ENCODE peak calls at places on chromosomes 16 and 17, in six cellular contexts. One of them, this sample, is unnamed.

GRCh38 chr16:54657058-54657708 is 273.5 kb upstream of the IRX5 start:
- DNase-seq in progenitor cell of endocrine pancreas: no peak
- DNase-seq in CD8-positive, alpha-beta T cell: no peak
- DNase-seq in epithelial cell of proximal tubule: peak
- DNase-seq in endothelial cell: no peak
- DNase-seq in B cell: no peak
- DNase-seq in this sample: no peak

GRCh38 chr16:73125860-73126259 is 77.9 kb upstream of the ZFHX3 start:
- DNase-seq in progenitor cell of endocrine pancreas: no peak
- DNase-seq in CD8-positive, alpha-beta T cell: no peak
- DNase-seq in epithelial cell of proximal tubule: no peak
- DNase-seq in endothelial cell: no peak
- DNase-seq in B cell: no peak
- DNase-seq in this sample: no peak

GRCh38 chr16:85348921-85349334 is 236.7 kb upstream of the CIBAR2 start:
- DNase-seq in progenitor cell of endocrine pancreas: no peak
- DNase-seq in CD8-positive, alpha-beta T cell: no peak
- DNase-seq in epithelial cell of proximal tubule: no peak
- DNase-seq in endothelial cell: no peak
- DNase-seq in B cell: no peak
- DNase-seq in this sample: no peak

GRCh38 chr17:59825533-59826316 is 67.0 kb downstream of the TUBD1 start:
- DNase-seq in progenitor cell of endocrine pancreas: no peak
- DNase-seq in CD8-positive, alpha-beta T cell: no peak
- DNase-seq in epithelial cell of proximal tubule: no peak
- DNase-seq in endothelial cell: no peak
- DNase-seq in B cell: no peak
- DNase-seq in this sample: no peak

GRCh38 chr16:29988346-29989075 is 6.9 kb downstream of the HIRIP3 start:
- DNase-seq in progenitor cell of endocrine pancreas: no peak
- DNase-seq in CD8-positive, alpha-beta T cell: no peak
- DNase-seq in epithelial cell of proximal tubule: no peak
- DNase-seq in endothelial cell: no peak
- DNase-seq in B cell: no peak
- DNase-seq in this sample: no peak

GRCh38 chr17:42467889-42468288 is 9.2 kb downstream of the ATP6V0A1 start:
- DNase-seq in progenitor cell of endocrine pancreas: no peak
- DNase-seq in CD8-positive, alpha-beta T cell: no peak
- DNase-seq in epithelial cell of proximal tubule: no peak
- DNase-seq in endothelial cell: no peak
- DNase-seq in B cell: no peak
- DNase-seq in this sample: no peak

GRCh38 chr17:28967240-28968135 is 16.2 kb upstream of the PHF12 start:
- DNase-seq in progenitor cell of endocrine pancreas: no peak
- DNase-seq in CD8-positive, alpha-beta T cell: no peak
- DNase-seq in epithelial cell of proximal tubule: no peak
- DNase-seq in endothelial cell: no peak
- DNase-seq in B cell: no peak
- DNase-seq in this sample: no peak

GRCh38 chr17:51435171-51435552 is 174.8 kb downstream of the UTP18 start:
- DNase-seq in progenitor cell of endocrine pancreas: no peak
- DNase-seq in CD8-positive, alpha-beta T cell: no peak
- DNase-seq in epithelial cell of proximal tubule: no peak
- DNase-seq in endothelial cell: no peak
- DNase-seq in B cell: no peak
- DNase-seq in this sample: no peak

GRCh38 chr17:14395255-14395654 is 94.4 kb downstream of the HS3ST3B1 start:
- DNase-seq in progenitor cell of endocrine pancreas: no peak
- DNase-seq in CD8-positive, alpha-beta T cell: no peak
- DNase-seq in epithelial cell of proximal tubule: no peak
- DNase-seq in endothelial cell: no peak
- DNase-seq in B cell: no peak
- DNase-seq in this sample: no peak

GRCh38 chr17:66357037-66357436 is 54.6 kb downstream of the PRKCA start:
- DNase-seq in progenitor cell of endocrine pancreas: no peak
- DNase-seq in CD8-positive, alpha-beta T cell: no peak
- DNase-seq in epithelial cell of proximal tubule: no peak
- DNase-seq in endothelial cell: no peak
- DNase-seq in B cell: no peak
- DNase-seq in this sample: no peak

GRCh38 chr17:59840329-59840907 is 52.3 kb downstream of the TUBD1 start:
- DNase-seq in progenitor cell of endocrine pancreas: no peak
- DNase-seq in CD8-positive, alpha-beta T cell: no peak
- DNase-seq in epithelial cell of proximal tubule: no peak
- DNase-seq in endothelial cell: no peak
- DNase-seq in B cell: no peak
- DNase-seq in this sample: no peak

GRCh38 chr17:73261952-73262675 is 434 bp upstream of the CPSF4L start:
- DNase-seq in progenitor cell of endocrine pancreas: no peak
- DNase-seq in CD8-positive, alpha-beta T cell: no peak
- DNase-seq in epithelial cell of proximal tubule: no peak
- DNase-seq in endothelial cell: no peak
- DNase-seq in B cell: no peak
- DNase-seq in this sample: no peak

GRCh38 chr17:8608001-8608400 is 22.5 kb downstream of the MYH10 start:
- DNase-seq in progenitor cell of endocrine pancreas: no peak
- DNase-seq in CD8-positive, alpha-beta T cell: no peak
- DNase-seq in epithelial cell of proximal tubule: no peak
- DNase-seq in endothelial cell: no peak
- DNase-seq in B cell: no peak
- DNase-seq in this sample: no peak

GRCh38 chr17:35345926-35346771 is 27.3 kb downstream of the SLFN11 start:
- DNase-seq in progenitor cell of endocrine pancreas: no peak
- DNase-seq in CD8-positive, alpha-beta T cell: peak
- DNase-seq in epithelial cell of proximal tubule: no peak
- DNase-seq in endothelial cell: peak
- DNase-seq in B cell: peak
- DNase-seq in this sample: peak

GRCh38 chr16:69741951-69742904 is 12.5 kb downstream of the NOB1 start:
- DNase-seq in progenitor cell of endocrine pancreas: no peak
- DNase-seq in CD8-positive, alpha-beta T cell: no peak
- DNase-seq in epithelial cell of proximal tubule: peak
- DNase-seq in endothelial cell: no peak
- DNase-seq in B cell: no peak
- DNase-seq in this sample: no peak

GRCh38 chr16:86363057-86363490 is 147.3 kb upstream of the FOXF1 start:
- DNase-seq in progenitor cell of endocrine pancreas: no peak
- DNase-seq in CD8-positive, alpha-beta T cell: no peak
- DNase-seq in epithelial cell of proximal tubule: no peak
- DNase-seq in endothelial cell: no peak
- DNase-seq in B cell: no peak
- DNase-seq in this sample: no peak

GRCh38 chr17:56708220-56708567 is 114.7 kb downstream of the NOG start:
- DNase-seq in progenitor cell of endocrine pancreas: no peak
- DNase-seq in CD8-positive, alpha-beta T cell: no peak
- DNase-seq in epithelial cell of proximal tubule: no peak
- DNase-seq in endothelial cell: no peak
- DNase-seq in B cell: no peak
- DNase-seq in this sample: no peak

GRCh38 chr16:27264151-27264550 is 4.4 kb downstream of the NSMCE1 start:
- DNase-seq in progenitor cell of endocrine pancreas: no peak
- DNase-seq in CD8-positive, alpha-beta T cell: no peak
- DNase-seq in epithelial cell of proximal tubule: no peak
- DNase-seq in endothelial cell: no peak
- DNase-seq in B cell: no peak
- DNase-seq in this sample: no peak

GRCh38 chr17:74782571-74782970 is 6.4 kb upstream of the NAT9 start:
- DNase-seq in progenitor cell of endocrine pancreas: no peak
- DNase-seq in CD8-positive, alpha-beta T cell: no peak
- DNase-seq in epithelial cell of proximal tubule: no peak
- DNase-seq in endothelial cell: no peak
- DNase-seq in B cell: no peak
- DNase-seq in this sample: no peak

GRCh38 chr17:74777884-74778490 is 1.8 kb upstream of the NAT9 start:
- DNase-seq in progenitor cell of endocrine pancreas: no peak
- DNase-seq in CD8-positive, alpha-beta T cell: no peak
- DNase-seq in epithelial cell of proximal tubule: no peak
- DNase-seq in endothelial cell: no peak
- DNase-seq in B cell: no peak
- DNase-seq in this sample: no peak

GRCh38 chr17:74779948-74780400 is 3.8 kb upstream of the NAT9 start:
- DNase-seq in progenitor cell of endocrine pancreas: no peak
- DNase-seq in CD8-positive, alpha-beta T cell: peak
- DNase-seq in epithelial cell of proximal tubule: no peak
- DNase-seq in endothelial cell: no peak
- DNase-seq in B cell: peak
- DNase-seq in this sample: peak

GRCh38 chr17:74778960-74779359 is 2.8 kb upstream of the NAT9 start:
- DNase-seq in progenitor cell of endocrine pancreas: no peak
- DNase-seq in CD8-positive, alpha-beta T cell: no peak
- DNase-seq in epithelial cell of proximal tubule: no peak
- DNase-seq in endothelial cell: no peak
- DNase-seq in B cell: no peak
- DNase-seq in this sample: no peak

DNA sequence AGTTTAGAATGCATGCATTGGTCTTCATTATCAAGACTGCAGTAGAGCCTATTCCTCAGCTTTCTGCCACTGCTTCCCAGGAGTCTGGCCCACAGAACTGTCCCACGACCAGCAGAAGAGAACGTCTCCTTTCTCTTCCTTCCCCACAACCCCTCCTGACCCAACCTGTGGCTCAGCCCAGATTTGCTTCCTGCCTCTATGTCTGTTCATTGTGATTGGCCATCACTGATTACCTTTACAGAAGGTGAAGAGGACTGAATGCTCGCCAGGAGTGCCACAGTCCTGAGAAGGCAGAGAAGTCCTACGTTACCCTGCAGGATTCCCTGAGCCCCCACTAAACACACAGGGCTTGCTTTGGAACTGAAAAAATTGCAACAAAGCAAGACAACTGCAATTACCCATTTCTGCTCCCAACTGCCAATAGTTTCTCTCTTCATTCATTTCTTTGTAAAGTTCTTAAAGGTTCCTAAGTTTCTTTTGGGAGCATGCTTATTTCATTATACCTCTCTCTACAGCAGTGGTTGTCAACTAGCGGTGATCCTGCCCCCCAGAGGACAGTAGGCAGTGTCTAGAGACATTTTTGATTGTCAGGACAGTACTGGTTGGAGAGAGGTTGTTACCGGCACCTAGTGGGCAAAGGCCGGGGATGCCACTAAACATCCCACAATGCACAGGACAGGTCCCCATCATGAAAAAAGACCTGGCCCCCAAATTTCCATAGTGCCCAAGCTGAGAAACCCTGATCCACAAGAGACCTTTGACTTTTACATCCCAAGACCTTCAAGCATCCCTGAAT is 4.5 kb upstream of the NAT9 start:
- DNase-seq in progenitor cell of endocrine pancreas: no peak
- DNase-seq in CD8-positive, alpha-beta T cell: no peak
- DNase-seq in epithelial cell of proximal tubule: no peak
- DNase-seq in endothelial cell: peak
- DNase-seq in B cell: peak
- DNase-seq in this sample: no peak
- TF ChIP-seq CTCF in progenitor cell of endocrine pancreas: peak
- TF ChIP-seq CTCF in CD8-positive, alpha-beta T cell: peak
- TF ChIP-seq CTCF in epithelial cell of proximal tubule: peak
- TF ChIP-seq CTCF in endothelial cell: no peak
- TF ChIP-seq CTCF in B cell: peak
- TF ChIP-seq CTCF in this sample: no peak

GRCh38 chr17:43801844-43802243 is 21.6 kb downstream of the CFAP97D1 start:
- DNase-seq in progenitor cell of endocrine pancreas: no peak
- DNase-seq in CD8-positive, alpha-beta T cell: no peak
- DNase-seq in epithelial cell of proximal tubule: no peak
- DNase-seq in endothelial cell: no peak
- DNase-seq in B cell: no peak
- DNase-seq in this sample: no peak
- TF ChIP-seq CTCF in progenitor cell of endocrine pancreas: no peak
- TF ChIP-seq CTCF in CD8-positive, alpha-beta T cell: no peak
- TF ChIP-seq CTCF in epithelial cell of proximal tubule: no peak
- TF ChIP-seq CTCF in endothelial cell: no peak
- TF ChIP-seq CTCF in B cell: no peak
- TF ChIP-seq CTCF in this sample: no peak

GRCh38 chr16:3135120-3135715 is 389 bp downstream of the ZNF213 start:
- DNase-seq in progenitor cell of endocrine pancreas: no peak
- DNase-seq in CD8-positive, alpha-beta T cell: no peak
- DNase-seq in epithelial cell of proximal tubule: no peak
- DNase-seq in endothelial cell: no peak
- DNase-seq in B cell: no peak
- DNase-seq in this sample: no peak

GRCh38 chr16:3129137-3130131 is 5.4 kb upstream of the ZNF213 start:
- DNase-seq in progenitor cell of endocrine pancreas: peak
- DNase-seq in CD8-positive, alpha-beta T cell: peak
- DNase-seq in epithelial cell of proximal tubule: no peak
- DNase-seq in endothelial cell: peak
- DNase-seq in B cell: peak
- DNase-seq in this sample: peak

GRCh38 chr16:3134338-3135119 is at the start of gene ZNF213:
- DNase-seq in progenitor cell of endocrine pancreas: peak
- DNase-seq in CD8-positive, alpha-beta T cell: peak
- DNase-seq in epithelial cell of proximal tubule: peak
- DNase-seq in endothelial cell: peak
- DNase-seq in B cell: peak
- DNase-seq in this sample: peak

GRCh38 chr16:3127745-3128144 is 7.1 kb upstream of the ZNF213 start:
- DNase-seq in progenitor cell of endocrine pancreas: no peak
- DNase-seq in CD8-positive, alpha-beta T cell: no peak
- DNase-seq in epithelial cell of proximal tubule: no peak
- DNase-seq in endothelial cell: no peak
- DNase-seq in B cell: no peak
- DNase-seq in this sample: no peak

GRCh38 chr16:3131755-3132377 is 3.0 kb upstream of the ZNF213 start:
- DNase-seq in progenitor cell of endocrine pancreas: no peak
- DNase-seq in CD8-positive, alpha-beta T cell: peak
- DNase-seq in epithelial cell of proximal tubule: no peak
- DNase-seq in endothelial cell: peak
- DNase-seq in B cell: peak
- DNase-seq in this sample: no peak
- TF ChIP-seq CTCF in progenitor cell of endocrine pancreas: peak
- TF ChIP-seq CTCF in CD8-positive, alpha-beta T cell: peak
- TF ChIP-seq CTCF in epithelial cell of proximal tubule: peak
- TF ChIP-seq CTCF in endothelial cell: peak
- TF ChIP-seq CTCF in B cell: peak
- TF ChIP-seq CTCF in this sample: peak

DNA sequence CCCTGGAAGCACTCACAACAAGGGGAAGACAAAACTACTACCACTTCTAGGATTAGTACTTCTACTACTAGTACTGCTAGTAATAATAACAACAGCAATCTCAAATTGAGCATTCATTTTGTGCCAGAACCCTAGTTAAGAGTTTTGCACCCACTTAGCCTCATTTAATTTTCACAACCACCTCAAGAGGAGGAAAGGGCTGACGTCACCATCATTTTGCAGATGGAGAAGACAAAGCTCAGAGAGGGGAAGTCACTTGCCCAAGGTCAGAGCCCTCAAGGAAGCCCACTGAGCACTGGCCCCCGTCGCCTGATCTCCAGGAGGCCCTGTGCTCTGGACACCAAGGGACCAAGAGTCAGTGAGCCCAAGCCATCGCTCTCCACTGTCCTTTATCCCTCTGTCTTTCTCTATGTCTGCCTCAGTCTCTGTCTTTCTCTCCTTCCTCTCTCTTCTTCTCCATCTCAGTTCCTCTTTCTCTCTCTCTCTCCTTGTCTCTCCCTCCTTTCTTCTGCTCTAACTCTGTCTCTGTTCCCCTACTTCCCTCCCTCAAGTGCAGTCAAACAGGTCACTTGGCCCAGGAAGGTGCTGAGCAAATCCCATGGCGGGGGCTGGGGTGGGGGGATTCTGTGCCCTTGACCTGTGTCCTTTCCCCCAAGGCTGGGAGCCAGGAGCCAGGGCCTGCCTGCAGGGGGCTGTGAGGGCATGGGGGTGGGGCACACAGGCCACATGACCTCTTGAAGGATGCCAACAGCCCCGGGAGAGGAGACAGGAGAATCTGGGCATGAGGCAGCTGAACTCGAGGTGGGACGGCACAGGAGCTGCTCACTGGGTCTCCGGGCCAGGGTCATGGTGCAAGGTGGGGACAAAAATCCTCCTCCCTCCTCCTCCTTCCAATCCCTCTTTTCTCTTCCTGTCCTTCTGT is 11.2 kb upstream of the NGFR start:
- DNase-seq in progenitor cell of endocrine pancreas: no peak
- DNase-seq in CD8-positive, alpha-beta T cell: no peak
- DNase-seq in epithelial cell of proximal tubule: no peak
- DNase-seq in endothelial cell: no peak
- DNase-seq in B cell: no peak
- DNase-seq in this sample: no peak
- TF ChIP-seq CTCF in progenitor cell of endocrine pancreas: no peak
- TF ChIP-seq CTCF in CD8-positive, alpha-beta T cell: no peak
- TF ChIP-seq CTCF in epithelial cell of proximal tubule: no peak
- TF ChIP-seq CTCF in endothelial cell: no peak
- TF ChIP-seq CTCF in B cell: no peak
- TF ChIP-seq CTCF in this sample: no peak

This sample was measured in GM13976.